ENCODE peak calls at places on chromosomes 13 and 19, in nine cellular contexts. One of them, this sample, is unnamed.

GRCh38 chr19:2446390-2446789 is 10.4 kb downstream of the LMNB2 start:
- DNase-seq in activated effector memory CD4-positive, alpha-beta T cell treated with anti-CD3 and anti-CD28 coated beads, Interleukin-2, amount 50 U/mL, for 16 hours: no peak
- DNase-seq in G401: no peak
- DNase-seq in fibroblast of pulmonary artery: no peak
- DNase-seq in fibroblast of villous mesenchyme: no peak
- DNase-seq in H9: no peak
- DNase-seq in NCI-H2029: no peak
- DNase-seq in GDM1: peak; percentile 43
- DNase-seq in HS-5: no peak
- DNase-seq in this sample: no peak

GRCh38 chr19:55959996-55960675 is 12.5 kb downstream of the NLRP8 start:
- DNase-seq in activated effector memory CD4-positive, alpha-beta T cell treated with anti-CD3 and anti-CD28 coated beads, Interleukin-2, amount 50 U/mL, for 16 hours: no peak
- DNase-seq in G401: no peak
- DNase-seq in fibroblast of pulmonary artery: no peak
- DNase-seq in fibroblast of villous mesenchyme: no peak
- DNase-seq in H9: no peak
- DNase-seq in NCI-H2029: no peak
- DNase-seq in GDM1: no peak
- DNase-seq in HS-5: no peak
- DNase-seq in this sample: no peak

GRCh38 chr19:57611113-57611512 is 2.9 kb upstream of the ZNF134 start:
- DNase-seq in activated effector memory CD4-positive, alpha-beta T cell treated with anti-CD3 and anti-CD28 coated beads, Interleukin-2, amount 50 U/mL, for 16 hours: no peak
- DNase-seq in G401: no peak
- DNase-seq in fibroblast of pulmonary artery: no peak
- DNase-seq in fibroblast of villous mesenchyme: no peak
- DNase-seq in H9: no peak
- DNase-seq in NCI-H2029: no peak
- DNase-seq in GDM1: no peak
- DNase-seq in HS-5: no peak
- DNase-seq in this sample: no peak

GRCh38 chr13:110158201-110158600 is 148.8 kb downstream of the COL4A1 start:
- DNase-seq in activated effector memory CD4-positive, alpha-beta T cell treated with anti-CD3 and anti-CD28 coated beads, Interleukin-2, amount 50 U/mL, for 16 hours: no peak
- DNase-seq in G401: no peak
- DNase-seq in fibroblast of pulmonary artery: no peak
- DNase-seq in fibroblast of villous mesenchyme: no peak
- DNase-seq in H9: no peak
- DNase-seq in NCI-H2029: no peak
- DNase-seq in GDM1: no peak
- DNase-seq in HS-5: no peak
- DNase-seq in this sample: no peak

GRCh38 chr13:28047784-28048388 is 52.5 kb downstream of the FLT3 start:
- DNase-seq in activated effector memory CD4-positive, alpha-beta T cell treated with anti-CD3 and anti-CD28 coated beads, Interleukin-2, amount 50 U/mL, for 16 hours: no peak
- DNase-seq in G401: no peak
- DNase-seq in fibroblast of pulmonary artery: no peak
- DNase-seq in fibroblast of villous mesenchyme: no peak
- DNase-seq in H9: no peak
- DNase-seq in NCI-H2029: no peak
- DNase-seq in GDM1: peak; percentile 36
- DNase-seq in HS-5: peak; percentile 24
- DNase-seq in this sample: no peak

GRCh38 chr13:48853381-48854102 is 122.2 kb upstream of the FNDC3A start:
- DNase-seq in activated effector memory CD4-positive, alpha-beta T cell treated with anti-CD3 and anti-CD28 coated beads, Interleukin-2, amount 50 U/mL, for 16 hours: no peak
- DNase-seq in G401: no peak
- DNase-seq in fibroblast of pulmonary artery: peak; percentile 50
- DNase-seq in fibroblast of villous mesenchyme: peak; percentile 77
- DNase-seq in H9: no peak
- DNase-seq in NCI-H2029: no peak
- DNase-seq in GDM1: no peak
- DNase-seq in HS-5: no peak
- DNase-seq in this sample: no peak

GRCh38 chr13:33940256-33940655 is 122.3 kb downstream of the RFC3 start:
- DNase-seq in activated effector memory CD4-positive, alpha-beta T cell treated with anti-CD3 and anti-CD28 coated beads, Interleukin-2, amount 50 U/mL, for 16 hours: no peak
- DNase-seq in G401: no peak
- DNase-seq in fibroblast of pulmonary artery: no peak
- DNase-seq in fibroblast of villous mesenchyme: no peak
- DNase-seq in H9: no peak
- DNase-seq in NCI-H2029: no peak
- DNase-seq in GDM1: no peak
- DNase-seq in HS-5: no peak
- DNase-seq in this sample: no peak

GRCh38 chr19:19579533-19580361 is 38.7 kb downstream of the PBX4 start:
- DNase-seq in activated effector memory CD4-positive, alpha-beta T cell treated with anti-CD3 and anti-CD28 coated beads, Interleukin-2, amount 50 U/mL, for 16 hours: no peak
- DNase-seq in G401: no peak
- DNase-seq in fibroblast of pulmonary artery: no peak
- DNase-seq in fibroblast of villous mesenchyme: no peak
- DNase-seq in H9: no peak
- DNase-seq in NCI-H2029: no peak
- DNase-seq in GDM1: no peak
- DNase-seq in HS-5: no peak
- DNase-seq in this sample: no peak

GRCh38 chr13:35092251-35092650 is 150.2 kb downstream of the NBEA start:
- DNase-seq in activated effector memory CD4-positive, alpha-beta T cell treated with anti-CD3 and anti-CD28 coated beads, Interleukin-2, amount 50 U/mL, for 16 hours: no peak
- DNase-seq in G401: no peak
- DNase-seq in fibroblast of pulmonary artery: no peak
- DNase-seq in fibroblast of villous mesenchyme: no peak
- DNase-seq in H9: no peak
- DNase-seq in NCI-H2029: no peak
- DNase-seq in GDM1: no peak
- DNase-seq in HS-5: no peak
- DNase-seq in this sample: no peak

This sample was measured in cerebellar cortex.